ENCODE peak calls at places on chromosomes 13 and 19, in ten cellular contexts. H is iPS-NIHi11; D is activated CD4-positive, CD25-positive, alpha-beta regulatory T cell; A is NCI-H2029; X is HT-29; G is KG1; U is NCI-H748 treated with DMSO at 0.1 percent for 48 hours; M is stimulated activated CD4-positive, alpha-beta T cell treated with anti-CD3 and anti-CD28 coated beads, Interleukin-1b, Interleukin-23, amount 100 ng/mL, for 24 hours; C is stimulated activated CD8-positive, alpha-beta memory T cell treated with anti-CD3 and anti-CD28 coated beads, Interleukin-2, amount 100 ng/mL, for 1 hour; L is astrocyte. W is an unnamed sample.

GRCh38 chr13:113584870-113585671 is 518 bp downstream of the TFDP1 start:
- DNase-seq in H (peak; percentile 53), D (no peak), A (no peak), X (peak; percentile 34), G (no peak), U (no peak), M (no peak), C (no peak), L (no peak), W (no peak)

GRCh38 chr13:48908381-48909087 is 67.2 kb upstream of the FNDC3A start:
- DNase-seq in H (no peak), D (no peak), A (no peak), X (no peak), G (no peak), U (no peak), M (no peak), C (no peak), L (peak; percentile 54), W (no peak)

GRCh38 chr13:37446503-37446902 is 152.1 kb downstream of the POSTN start:
- DNase-seq in H (no peak), D (no peak), A (no peak), X (no peak), G (no peak), U (no peak), M (no peak), C (no peak), L (peak; percentile 98), W (no peak)

GRCh38 chr19:49217382-49217781 is 59.8 kb downstream of the TRPM4 start:
- DNase-seq in H (no peak), D (no peak), A (peak; percentile 87), X (no peak), G (no peak), U (no peak), M (no peak), C (no peak), L (no peak), W (no peak)

GRCh38 chr13:70568571-70568970 is 460.3 kb upstream of the KLHL1 start:
- DNase-seq in H (peak; percentile 55), D (no peak), A (no peak), X (peak; percentile 75), G (peak; percentile 25), U (peak; percentile 34), M (no peak), C (no peak), L (peak; percentile 16), W (no peak)

GRCh38 chr19:49213791-49214190 is 56.2 kb downstream of the TRPM4 start:
- DNase-seq in H (peak; percentile 61), D (no peak), A (no peak), X (no peak), G (no peak), U (no peak), M (no peak), C (no peak), L (no peak), W (no peak)

GRCh38 chr19:31378404-31378803 is 29.2 kb upstream of the TSHZ3 start:
- DNase-seq in H (no peak), D (no peak), A (peak; percentile 11), X (no peak), G (no peak), U (no peak), M (no peak), C (no peak), L (peak; percentile 98), W (no peak)

GRCh38 chr13:100881291-100881864 is 206.8 kb upstream of the TMTC4 start:
- DNase-seq in H (no peak), D (no peak), A (no peak), X (no peak), G (no peak), U (no peak), M (no peak), C (no peak), L (no peak), W (no peak)

GRCh38 chr13:111046590-111047141 is 68.4 kb upstream of the ARHGEF7 start:
- DNase-seq in H (no peak), D (no peak), A (no peak), X (no peak), G (no peak), U (no peak), M (no peak), C (no peak), L (no peak), W (no peak)

GRCh38 chr19:37933965-37934364 is 27.0 kb downstream of the SIPA1L3 start:
- DNase-seq in H (peak; percentile 36), D (no peak), A (no peak), X (peak; percentile 55), G (no peak), U (no peak), M (no peak), C (no peak), L (peak; percentile 84), W (no peak)

GRCh38 chr19:52541608-52542007 is 14.1 kb downstream of the ZNF808 start:
- DNase-seq in H (no peak), D (no peak), A (no peak), X (no peak), G (no peak), U (no peak), M (no peak), C (no peak), L (no peak), W (no peak)

GRCh38 chr13:112481458-112481857 is 105.3 kb downstream of the SPACA7 start:
- DNase-seq in H (no peak), D (no peak), A (no peak), X (no peak), G (no peak), U (no peak), M (no peak), C (no peak), L (peak; percentile 23), W (no peak)

GRCh38 chr13:46817081-46817480 is 20.1 kb upstream of the ESD start:
- DNase-seq in H (peak; percentile 18), D (no peak), A (no peak), X (no peak), G (no peak), U (no peak), M (no peak), C (no peak), L (no peak), W (no peak)

GRCh38 chr13:100128373-100128772 is 39.5 kb downstream of the PCCA start:
- DNase-seq in H (no peak), D (no peak), A (no peak), X (no peak), G (no peak), U (no peak), M (no peak), C (no peak), L (peak; percentile 93), W (no peak)

GRCh38 chr19:56111601-56112312 is 9.3 kb downstream of the ZNF787 start:
- DNase-seq in H (no peak), D (no peak), A (no peak), X (peak; percentile 61), G (no peak), U (no peak), M (no peak), C (peak; percentile 19), L (no peak), W (peak; percentile 39)

GRCh38 chr19:623974-624373 is 9.4 kb downstream of the POLRMT start:
- DNase-seq in H (peak; percentile 65), D (no peak), A (no peak), X (peak; percentile 24), G (no peak), U (no peak), M (no peak), C (no peak), L (peak; percentile 92), W (no peak)

GRCh38 chr19:572891-573825 is 762 bp downstream of the BSG start:
- DNase-seq in H (no peak), D (no peak), A (peak; percentile 46), X (peak; percentile 48), G (no peak), U (no peak), M (no peak), C (no peak), L (no peak), W (no peak)